ENCODE peak calls at places on chromosomes 11 and 22, in five cellular contexts. K is ELF-1; R is HS-5; E is stimulated activated CD4-positive, alpha-beta T cell treated with anti-CD3 and anti-CD28 coated beads, Interleukin-4, amount 100 ng/mL, for 48 hours; D is left colon. S is an unnamed sample.

GRCh38 chr11:118176400-118177134 is at the start of gene SCN2B:
- DNase-seq in K (no peak), R (no peak), E (no peak), D (no peak), S (no peak)

GRCh38 chr11:131745405-131745804 is 375.0 kb downstream of the NTM start:
- DNase-seq in K (no peak), R (no peak), E (no peak), D (no peak), S (no peak)

GRCh38 chr11:128687321-128687720 is 6.6 kb upstream of the FLI1 start:
- DNase-seq in K (peak; percentile 25), R (no peak), E (no peak), D (no peak), S (no peak)

GRCh38 chr22:19289475-19290161 is 1.9 kb downstream of the CLTCL1 start:
- DNase-seq in K (no peak), R (no peak), E (no peak), D (no peak), S (no peak)

GRCh38 chr11:39221739-39222138 is 2237.7 kb downstream of the LRRC4C start:
- DNase-seq in K (no peak), R (no peak), E (no peak), D (no peak), S (no peak)

GRCh38 chr11:33842236-33842915 is 49.5 kb downstream of the LMO2 start:
- DNase-seq in K (no peak), R (no peak), E (no peak), D (no peak), S (no peak)

GRCh38 chr22:23915230-23915754 is 21.1 kb downstream of the MIF start:
- DNase-seq in K (no peak), R (no peak), E (no peak), D (no peak), S (no peak)

GRCh38 chr11:66124564-66124963 is 54.5 kb downstream of the PACS1 start:
- DNase-seq in K (no peak), R (peak; percentile 48), E (no peak), D (no peak), S (no peak)

GRCh38 chr22:46049726-46050450 is 72.9 kb upstream of the WNT7B start:
- DNase-seq in K (no peak), R (no peak), E (no peak), D (peak; percentile 21), S (no peak)

GRCh38 chr22:38638734-38639133 is 17.5 kb downstream of the FAM227A start:
- DNase-seq in K (no peak), R (no peak), E (no peak), D (no peak), S (no peak)

GRCh38 chr22:40853961-40854360 is 2.5 kb downstream of the ST13 start:
- DNase-seq in K (no peak), R (no peak), E (no peak), D (no peak), S (no peak)

GRCh38 chr11:38824573-38824972 is 2226.5 kb upstream of the RAG2 start:
- DNase-seq in K (peak; percentile 25), R (no peak), E (no peak), D (no peak), S (no peak)

GRCh38 chr11:122032317-122032716 is 83.7 kb downstream of the BLID start:
- DNase-seq in K (no peak), R (peak; percentile 51), E (no peak), D (no peak), S (peak; percentile 73)

GRCh38 chr11:63560506-63561179 is 2.5 kb downstream of the PLAAT2 start:
- DNase-seq in K (no peak), R (no peak), E (no peak), D (peak; percentile 71), S (no peak)

GRCh38 chr11:71962428-71963038 is 33.7 kb downstream of the RNF121 start:
- DNase-seq in K (no peak), R (no peak), E (no peak), D (no peak), S (no peak)

GRCh38 chr11:104898685-104899013 is 389 bp upstream of the CASP12 start:
- DNase-seq in K (no peak), R (no peak), E (no peak), D (no peak), S (no peak)

GRCh38 chr11:94519478-94520084 is 7.3 kb downstream of the C11orf97 start:
- DNase-seq in K (no peak), R (no peak), E (no peak), D (no peak), S (no peak)

GRCh38 chr11:126647735-126648134 is 292.2 kb downstream of the ST3GAL4 start:
- DNase-seq in K (peak; percentile 23), R (peak; percentile 68), E (no peak), D (no peak), S (peak; percentile 44)

GRCh38 chr11:86176165-86176884 is 68.2 kb upstream of the EED start:
- DNase-seq in K (no peak), R (no peak), E (peak; percentile 50), D (no peak), S (no peak)

GRCh38 chr11:119490253-119491006 is 67.5 kb upstream of the THY1 start:
- DNase-seq in K (no peak), R (no peak), E (no peak), D (no peak), S (no peak)

GRCh38 chr11:61273151-61274078 is 21.7 kb downstream of the VWCE start:
- DNase-seq in K (no peak), R (no peak), E (no peak), D (no peak), S (no peak)

GRCh38 chr11:16902182-16902581 is 112.0 kb downstream of the PLEKHA7 start:
- DNase-seq in K (no peak), R (no peak), E (peak; percentile 11), D (no peak), S (no peak)

GRCh38 chr11:44971185-44971584 is 20.5 kb upstream of the TP53I11 start:
- DNase-seq in K (no peak), R (no peak), E (no peak), D (no peak), S (no peak)

GRCh38 chr11:62747475-62748160 is 6.3 kb downstream of the ZBTB3 start:
- DNase-seq in K (no peak), R (no peak), E (no peak), D (no peak), S (no peak)

GRCh38 chr11:72643547-72643946 is 30.7 kb downstream of the PDE2A start:
- DNase-seq in K (no peak), R (no peak), E (no peak), D (no peak), S (no peak)

GRCh38 chr22:37267128-37267587 is 15.2 kb upstream of the CYTH4 start:
- DNase-seq in K (peak; percentile 82), R (no peak), E (peak; percentile 57), D (no peak), S (no peak)

GRCh38 chr11:87301785-87302540 is 264.2 kb downstream of the TMEM135 start:
- DNase-seq in K (no peak), R (no peak), E (no peak), D (no peak), S (no peak)

GRCh38 chr11:114296190-114296978 is at the start of gene NNMT:
- DNase-seq in K (peak; percentile 30), R (peak; percentile 80), E (no peak), D (peak; percentile 45), S (peak; percentile 95)

GRCh38 chr11:5522308-5522707 is 5.8 kb upstream of the UBQLNL start:
- DNase-seq in K (no peak), R (no peak), E (no peak), D (no peak), S (no peak)

GRCh38 chr11:121300313-121300971 is 7.9 kb downstream of the SC5D start:
- DNase-seq in K (peak; percentile 46), R (no peak), E (no peak), D (no peak), S (no peak)

GRCh38 chr11:108985611-108986279 is 320.9 kb downstream of the DDX10 start:
- DNase-seq in K (no peak), R (peak; percentile 24), E (no peak), D (no peak), S (peak; percentile 29)

GRCh38 chr11:16615480-16615879 is 123.0 kb upstream of the C11orf58 start:
- DNase-seq in K (no peak), R (no peak), E (no peak), D (no peak), S (no peak)

GRCh38 chr11:54603898-54604297 is at the start of gene OR4C46:
- DNase-seq in K (no peak), R (no peak), E (no peak), D (no peak), S (no peak)

GRCh38 chr22:27768027-27768640 is 33.4 kb downstream of the MN1 start:
- DNase-seq in K (no peak), R (no peak), E (no peak), D (no peak), S (no peak)

GRCh38 chr11:69064394-69064957 is 15.7 kb downstream of the TPCN2 start:
- DNase-seq in K (no peak), R (no peak), E (no peak), D (no peak), S (no peak)

S was measured in AG04449.